ENCODE peak calls at places on chromosomes 2 and 18, in four cellular contexts. H is gastrocnemius medialis, P is sigmoid colon, V is NB4. G is an unnamed sample.
A peak's percentile ranks its signal among the peaks of the same experiment; 100 is the strongest.

GRCh38 chr2:156536534-156536933 is 100.4 kb downstream of the GPD2 start:
- DNase-seq in H (no peak), P (no peak), V (no peak), G (no peak)

GRCh38 chr2:189056200-189057106 is 82.3 kb downstream of the COL3A1 start:
- DNase-seq in H (no peak), P (no peak), V (no peak), G (no peak)

GRCh38 chr18:75213610-75214009 is 3.0 kb downstream of the TSHZ1 start:
- DNase-seq in H (no peak), P (no peak), V (no peak), G (no peak)

GRCh38 chr2:226985227-226985946 is 149.5 kb downstream of the RHBDD1 start:
- DNase-seq in H (peak; percentile 12), P (no peak), V (peak; percentile 60), G (no peak)

GRCh38 chr2:43109261-43109743 is 117.1 kb downstream of the ZFP36L2 start:
- DNase-seq in H (no peak), P (peak; percentile 67), V (peak; percentile 94), G (no peak)

GRCh38 chr2:88729061-88729745 is 37.7 kb downstream of the RPIA start:
- DNase-seq in H (no peak), P (no peak), V (peak; percentile 97), G (no peak)

GRCh38 chr2:61165946-61166345 is 4.0 kb downstream of the C2orf74 start:
- DNase-seq in H (no peak), P (no peak), V (no peak), G (no peak)

GRCh38 chr2:239821694-239822075 is 203.5 kb downstream of the NDUFA10 start:
- DNase-seq in H (no peak), P (no peak), V (no peak), G (peak; percentile 19)

GRCh38 chr18:41395695-41396094 is 559.3 kb upstream of the PIK3C3 start:
- DNase-seq in H (no peak), P (no peak), V (no peak), G (no peak)

GRCh38 chr2:20048488-20049443 is 2.7 kb downstream of the LAPTM4A start:
- DNase-seq in H (no peak), P (no peak), V (no peak), G (no peak)

GRCh38 chr2:40797115-40797514 is 345.2 kb upstream of the SLC8A1 start:
- DNase-seq in H (no peak), P (no peak), V (no peak), G (no peak)

GRCh38 chr2:55268288-55268906 is 634 bp downstream of the MTIF2 start:
- DNase-seq in H (no peak), P (no peak), V (peak; percentile 36), G (no peak)

DNA sequence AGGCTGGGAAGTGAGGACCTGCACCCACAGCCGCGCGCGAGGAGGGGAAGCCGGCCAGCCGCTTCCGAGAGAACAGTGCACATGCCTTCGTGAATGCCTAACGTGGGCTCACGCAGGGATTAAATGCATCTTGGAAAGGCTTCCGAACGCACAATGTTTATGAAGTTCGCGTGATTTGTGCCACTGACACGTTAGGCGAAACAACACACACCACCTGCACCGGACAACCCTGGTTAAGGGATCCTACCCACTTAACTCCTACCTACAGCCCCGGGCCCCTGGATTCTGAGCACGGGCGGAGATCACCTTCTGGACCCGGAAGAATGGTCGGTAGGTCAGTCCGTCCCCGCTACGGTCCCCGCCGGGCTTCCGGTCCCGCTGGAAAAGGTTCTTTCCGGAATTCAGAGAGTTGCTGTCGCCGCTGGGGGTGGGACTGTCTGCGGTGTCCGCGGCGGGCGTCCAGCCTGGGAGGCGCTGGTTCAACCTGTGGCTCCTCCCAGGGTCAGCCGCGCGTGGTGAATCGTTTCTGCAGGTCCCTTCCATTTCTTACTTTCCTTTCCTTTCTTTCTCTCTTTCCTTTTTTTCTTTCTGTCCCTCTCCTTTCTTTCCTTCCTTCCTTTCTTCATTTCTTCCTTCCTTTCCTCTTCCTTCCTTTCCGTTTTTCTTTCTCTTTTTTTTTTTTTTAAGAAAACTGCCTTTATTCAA is at the start of gene MTIF2:
- DNase-seq in H (peak; percentile 94), P (peak; percentile 97), V (peak; percentile 98), G (peak; percentile 97)
- TF ChIP-seq POLR2A in H (no peak), P (peak; percentile 16), V (peak; percentile 94), G (no peak)

GRCh38 chr2:170744248-170745002 is 25.8 kb upstream of the ERICH2 start:
- DNase-seq in H (no peak), P (no peak), V (peak; percentile 92), G (no peak)
- H3K4me3 ChIP-seq in H (no peak overlapping the region), P (no peak overlapping the region), V (peak overlapping the region; percentile 30), G (no peak overlapping the region)

GRCh38 chr2:27442981-27443323 is 771 bp downstream of the KRTCAP3 start:
- DNase-seq in H (peak; percentile 9), P (no peak), V (no peak), G (no peak)

GRCh38 chr2:27448381-27448780 is 6.2 kb downstream of the KRTCAP3 start:
- DNase-seq in H (no peak), P (no peak), V (no peak), G (no peak)

GRCh38 chr2:27445155-27445554 is 3.0 kb downstream of the KRTCAP3 start:
- DNase-seq in H (no peak), P (no peak), V (no peak), G (no peak)

GRCh38 chr2:27445615-27446014 is 3.4 kb downstream of the KRTCAP3 start:
- DNase-seq in H (no peak), P (no peak), V (no peak), G (no peak)

GRCh38 chr2:27446057-27446456 is 3.9 kb downstream of the KRTCAP3 start:
- DNase-seq in H (no peak), P (no peak), V (no peak), G (no peak)
- TF ChIP-seq POLR2A in H (no peak), P (no peak), V (no peak), G (no peak)

GRCh38 chr18:33014060-33014796 is 241.4 kb upstream of the KLHL14 start:
- DNase-seq in H (no peak), P (no peak), V (no peak), G (no peak)

GRCh38 chr18:33010149-33010548 is 237.3 kb upstream of the KLHL14 start:
- DNase-seq in H (no peak), P (no peak), V (no peak), G (no peak)
- H3K4me3 ChIP-seq in H (no peak overlapping the region), P (no peak overlapping the region), V (no peak overlapping the region), G (no peak overlapping the region)

GRCh38 chr2:223837290-223838061 is at the start of gene AP1S3:
- DNase-seq in H (peak; percentile 6), P (peak; percentile 73), V (peak; percentile 38), G (peak; percentile 51)
- TF ChIP-seq POLR2A in H (no peak), P (no peak), V (no peak), G (no peak)

DNA sequence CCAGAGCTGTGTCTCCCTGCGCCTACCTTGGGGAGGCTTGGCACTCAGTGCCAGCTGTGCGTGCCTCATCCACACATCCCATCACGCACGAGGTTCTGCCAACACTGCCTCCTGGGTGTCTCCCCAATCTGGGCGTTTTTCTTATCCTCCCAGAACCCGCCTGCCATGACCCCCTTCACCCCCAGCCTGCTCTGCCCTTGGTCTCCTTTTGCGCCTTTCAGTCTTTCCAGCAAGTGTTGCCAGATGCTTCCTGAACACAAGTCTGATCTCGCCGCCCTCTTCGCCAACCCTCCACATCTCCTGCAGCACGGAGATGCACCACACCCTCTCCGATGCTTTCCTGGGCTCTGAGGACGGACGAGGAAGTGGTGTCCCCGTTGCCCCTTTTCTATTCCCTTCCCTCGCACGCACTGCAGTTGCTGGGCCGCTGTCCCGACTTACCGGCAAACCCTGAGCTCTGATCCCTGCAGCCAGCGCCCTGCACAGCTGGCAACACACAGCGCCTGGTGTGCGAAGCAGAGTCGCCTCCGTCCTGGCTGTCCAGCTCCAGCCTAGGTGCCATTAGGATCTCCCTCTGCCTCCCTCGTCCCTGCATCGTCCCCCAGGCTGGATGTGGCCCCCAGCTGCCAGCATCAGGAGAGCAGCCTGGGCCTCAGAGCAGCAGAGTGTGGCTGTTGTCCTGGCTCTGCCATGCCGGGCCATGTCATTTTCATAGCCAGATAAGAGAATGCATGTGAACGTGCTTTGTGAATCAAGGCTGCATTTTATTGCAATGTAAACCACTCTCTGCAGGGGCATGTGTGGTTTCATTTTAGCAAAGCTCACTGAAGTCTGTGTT is 22.6 kb upstream of the ALLC start:
- DNase-seq in H (no peak), P (peak; percentile 64), V (no peak), G (peak; percentile 47)
- H3K4me3 ChIP-seq in H (no peak overlapping the region), P (peak overlapping the region; percentile 0), V (no peak overlapping the region), G (no peak overlapping the region)

GRCh38 chr2:169573160-169573973 is at the start of gene FASTKD1:
- DNase-seq in H (peak; percentile 81), P (peak; percentile 92), V (peak; percentile 97), G (peak; percentile 94)
- TF ChIP-seq POLR2A in H (no peak), P (no peak), V (peak; percentile 73), G (no peak)

G was measured in heart left ventricle.